ENCODE peak calls at places on chromosomes 6 and 20, in ten cellular contexts. C, E, A, L, N, H, P, J, I and M are unnamed samples. For H3K36me3 and H3K27me3, the result is how much of the 10 kb centered on the place peaks cover.

GRCh38 chr6:42171813-42172595 is 1.2 kb upstream of the GUCA1A start:
- DNase-seq in C (no peak), E (no peak), I (no peak), L (no peak), H (no peak), N (no peak), A (no peak), P (no peak), J (no peak), M (no peak)

GRCh38 chr6:155224031-155224451 is 39.8 kb upstream of the CLDN20 start:
- DNase-seq in N (no peak), P (peak), C (peak), H (peak), L (no peak), E (no peak), J (no peak), I (peak), A (peak), M (no peak)

GRCh38 chr6:12288844-12289654 is 1.1 kb upstream of the EDN1 start:
- DNase-seq in H (peak), E (peak), P (peak), J (peak), A (peak), N (peak), L (peak), I (peak), C (peak), M (peak)

GRCh38 chr20:64065973-64066341 is 3.0 kb downstream of the TCEA2 start:
- DNase-seq in E (no peak), P (peak), C (no peak), L (no peak), I (no peak), H (peak), N (peak), J (no peak), A (peak), M (peak)

GRCh38 chr6:112038268-112038667 is 15.6 kb upstream of the CCN6 start:
- DNase-seq in N (no peak), H (no peak), E (no peak), C (no peak), A (peak), L (no peak), P (no peak), I (no peak), J (no peak), M (no peak)

GRCh38 chr20:63009988-63010769 is 3.4 kb upstream of the BHLHE23 start:
- DNase-seq in P (no peak), N (peak), A (no peak), L (peak), I (no peak), C (no peak), J (no peak), E (no peak), H (peak), M (peak)

GRCh38 chr6:89940225-89941027 is 46.2 kb downstream of the GJA10 start:
- DNase-seq in I (peak), H (peak), P (peak), C (peak), N (peak), J (peak), E (peak), A (peak), L (peak), M (peak)

GRCh38 chr6:52049252-52050050 is 38.0 kb downstream of the PKHD1 start:
- DNase-seq in C (peak), I (peak), A (peak), L (no peak), E (peak), N (no peak), H (peak), J (no peak), P (peak), M (no peak)

GRCh38 chr6:163630575-163630974 is 216.1 kb downstream of the QKI start:
- DNase-seq in P (no peak), H (no peak), I (no peak), N (no peak), J (no peak), A (no peak), C (no peak), E (no peak), L (no peak), M (no peak)

GRCh38 chr20:13102237-13102636 is 93.5 kb downstream of the SPTLC3 start:
- DNase-seq in A (no peak), E (no peak), P (peak), H (peak), I (no peak), J (no peak), C (no peak), N (no peak), L (no peak), M (no peak)

GRCh38 chr6:125746731-125747588 is 2.5 kb upstream of the HEY2 start:
- DNase-seq in H (peak), C (peak), J (peak), A (peak), N (peak), P (peak), I (peak), E (peak), L (peak), M (peak)

GRCh38 chr6:15132854-15133670 is 112.8 kb upstream of the JARID2 start:
- DNase-seq in N (no peak), A (peak), H (peak), J (no peak), E (no peak), L (no peak), C (peak), P (peak), I (peak), M (peak)

GRCh38 chr20:49148601-49149000 is 39.5 kb downstream of the STAU1 start:
- DNase-seq in C (no peak), A (no peak), J (no peak), N (no peak), L (no peak), E (peak), P (no peak), I (no peak), H (no peak), M (no peak)

GRCh38 chr20:41004561-41005360 is 23.9 kb upstream of the TOP1 start:
- DNase-seq in P (peak), E (no peak), H (peak), C (no peak), N (no peak), L (no peak), I (no peak), J (no peak), A (peak), M (peak)

GRCh38 chr6:90068264-90068663 is 174.0 kb downstream of the GJA10 start:
- DNase-seq in A (peak), E (no peak), P (peak), J (no peak), L (no peak), H (peak), N (no peak), C (peak), I (no peak), M (peak)

GRCh38 chr6:11218827-11219826 is 13.3 kb downstream of the NEDD9 start:
- DNase-seq in I (peak), E (peak), A (no peak), H (no peak), C (no peak), P (peak), N (peak), J (peak), L (no peak), M (no peak)

GRCh38 chr6:6545616-6546317 is 42.8 kb upstream of the LY86 start:
- DNase-seq in I (no peak), P (no peak), E (peak), H (no peak), J (no peak), L (no peak), C (no peak), N (no peak), A (no peak), M (no peak)

GRCh38 chr6:51528556-51528955 is 558.9 kb downstream of the PKHD1 start:
- DNase-seq in A (no peak), E (no peak), P (peak), H (no peak), C (no peak), I (no peak), L (no peak), J (no peak), N (no peak), M (no peak)

GRCh38 chr6:39568896-39569295 is 156.3 kb downstream of the KIF6 start:
- DNase-seq in C (no peak), H (peak), L (no peak), P (peak), E (no peak), I (no peak), A (peak), N (no peak), J (no peak), M (no peak)

GRCh38 chr6:68447112-68447511 is 188.0 kb upstream of the ADGRB3 start:
- DNase-seq in C (no peak), E (no peak), P (no peak), J (no peak), I (no peak), L (no peak), H (no peak), N (no peak), A (no peak), M (no peak)

GRCh38 chr20:47795214-47795667 is 10.0 kb upstream of the SULF2 start:
- DNase-seq in C (no peak), L (no peak), I (no peak), H (no peak), A (no peak), E (no peak), P (peak), J (peak), N (no peak), M (peak)

GRCh38 chr6:16498237-16498636 is 259.9 kb downstream of the GMPR start:
- DNase-seq in H (no peak), L (no peak), E (no peak), A (no peak), N (no peak), P (peak), J (no peak), C (no peak), I (no peak), M (no peak)

GRCh38 chr6:138692978-138693909 is 80.3 kb upstream of the CCDC28A start:
- DNase-seq in J (peak), E (peak), I (peak), C (peak), P (peak), A (peak), L (no peak), H (peak), N (peak), M (peak)

GRCh38 chr6:148973809-148974208 is 227.0 kb downstream of the UST start:
- DNase-seq in E (peak), I (no peak), H (peak), J (no peak), P (peak), A (peak), L (no peak), N (no peak), C (peak), M (no peak)

GRCh38 chr6:147382945-147383554 is 125.4 kb upstream of the SAMD5 start:
- DNase-seq in A (peak), H (peak), C (peak), P (peak), I (peak), L (no peak), E (peak), N (no peak), J (no peak), M (no peak)

GRCh38 chr6:53873922-53874321 is 79.1 kb downstream of the LRRC1 start:
- DNase-seq in I (no peak), H (peak), L (no peak), A (peak), E (no peak), C (no peak), J (no peak), N (no peak), P (no peak), M (no peak)

GRCh38 chr6:53878808-53879207 is 84.0 kb downstream of the LRRC1 start:
- DNase-seq in J (no peak), A (no peak), H (no peak), L (no peak), I (no peak), E (no peak), C (no peak), N (no peak), P (no peak), M (no peak)

GRCh38 chr6:53877151-53877550 is 82.3 kb downstream of the LRRC1 start:
- DNase-seq in I (no peak), P (no peak), C (no peak), L (no peak), A (no peak), E (no peak), J (no peak), N (no peak), H (no peak), M (no peak)

DNA sequence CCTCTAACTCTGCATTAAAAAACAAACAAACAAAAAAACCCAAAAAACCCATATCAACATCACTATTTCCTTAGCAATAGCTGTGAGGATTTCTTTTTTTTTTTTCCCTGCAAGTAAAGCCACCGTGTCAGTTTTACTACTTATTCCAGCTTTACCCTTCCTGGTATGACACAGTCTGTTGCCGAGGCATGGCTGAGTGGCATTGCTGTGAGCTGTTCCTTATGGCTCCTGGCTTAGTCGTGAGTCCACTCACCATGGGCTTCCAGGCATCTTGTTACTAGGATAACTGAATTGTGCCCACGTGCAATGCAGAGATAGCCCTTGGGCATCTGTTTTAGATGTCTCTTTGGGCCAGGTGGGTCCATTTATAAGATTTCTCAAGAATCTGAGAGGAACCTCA is 84.8 kb downstream of the LRRC1 start:
- DNase-seq in H (peak), L (no peak), P (no peak), E (no peak), A (peak), J (no peak), I (no peak), C (no peak), N (no peak), M (no peak)
- H3K36me3 ChIP-seq in H (under half), L (under half), P (under half), E (under half), A (under half), J (under half), I (under half), C (under half), N (under half), M (under half)

GRCh38 chr20:61799394-61799923 is 266.2 kb downstream of the TAF4 start:
- DNase-seq in N (no peak), P (no peak), E (no peak), I (no peak), H (no peak), A (no peak), C (no peak), J (no peak), L (no peak), M (no peak)

GRCh38 chr20:61799928-61800327 is 265.8 kb downstream of the TAF4 start:
- DNase-seq in L (no peak), N (no peak), A (no peak), P (no peak), J (no peak), E (no peak), I (no peak), C (no peak), H (no peak), M (no peak)

GRCh38 chr20:61801428-61801827 is 264.3 kb downstream of the TAF4 start:
- DNase-seq in L (no peak), H (no peak), P (no peak), J (no peak), I (no peak), C (no peak), E (no peak), A (no peak), N (no peak), M (no peak)

GRCh38 chr20:61801065-61801360 is 264.7 kb downstream of the TAF4 start:
- DNase-seq in A (no peak), L (no peak), P (no peak), H (no peak), I (no peak), J (no peak), E (no peak), N (no peak), C (no peak), M (no peak)

DNA sequence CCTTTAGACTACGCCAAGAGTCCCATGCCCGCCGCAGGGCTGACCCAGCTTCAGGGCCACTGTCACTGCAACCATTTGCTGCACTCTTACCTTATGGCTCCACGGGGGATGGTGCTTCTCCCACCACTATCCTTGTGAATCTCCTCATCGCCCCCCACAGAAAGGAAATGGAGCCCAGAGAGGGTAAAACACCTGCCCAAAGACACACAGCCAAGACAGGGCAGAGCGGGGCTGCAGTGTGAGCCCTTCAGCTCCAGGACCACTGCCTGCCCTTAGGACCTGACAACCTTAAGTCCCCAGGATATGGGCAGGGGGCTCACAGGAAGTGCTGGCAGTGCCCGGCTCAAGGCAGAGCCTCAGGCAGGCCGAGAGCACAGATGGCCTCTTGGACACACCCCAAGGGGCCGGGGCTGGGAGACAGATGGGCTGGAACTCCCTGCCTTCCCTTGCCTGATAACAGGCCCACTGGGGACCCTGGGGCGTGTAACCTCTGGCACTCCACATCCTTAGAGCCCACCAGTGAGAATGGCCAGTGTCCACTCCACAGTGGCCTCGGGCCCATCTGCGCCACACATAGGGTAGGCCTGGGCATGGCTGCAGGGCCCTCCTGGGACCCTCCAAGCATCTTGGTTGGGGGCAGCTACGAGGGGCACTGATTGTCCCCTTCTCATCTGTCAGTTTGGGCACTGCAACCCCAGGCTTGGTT is 265.2 kb downstream of the TAF4 start:
- DNase-seq in A (no peak), P (no peak), J (no peak), E (no peak), I (no peak), H (no peak), N (no peak), L (no peak), C (no peak), M (no peak)
- H3K27me3 ChIP-seq in A (under half), P (half or more), J (under half), E (under half), I (half or more), H (under half), N (under half), L (under half), C (under half), M (under half)

GRCh38 chr6:106099235-106099537 is 13.1 kb downstream of the PRDM1 start:
- DNase-seq in A (no peak), I (no peak), J (no peak), H (no peak), N (peak), E (no peak), L (no peak), P (peak), C (no peak), M (no peak)
- H3K4me3 ChIP-seq in A (peak), I (no peak), J (peak), H (peak), N (peak), E (peak), L (peak), P (peak), C (no peak), M (peak)

GRCh38 chr6:78993955-78994354 is 84.1 kb downstream of the PHIP start:
- DNase-seq in J (no peak), E (no peak), P (no peak), H (no peak), A (no peak), I (no peak), C (no peak), N (no peak), L (no peak), M (no peak)

GRCh38 chr6:79001415-79001814 is 76.6 kb downstream of the PHIP start:
- DNase-seq in E (no peak), L (no peak), C (no peak), J (no peak), A (no peak), I (no peak), N (no peak), P (no peak), H (no peak), M (no peak)

GRCh38 chr6:78999737-79000136 is 78.3 kb downstream of the PHIP start:
- DNase-seq in P (no peak), N (no peak), E (no peak), I (no peak), L (no peak), A (peak), J (no peak), C (no peak), H (peak), M (no peak)

GRCh38 chr6:78995346-78995745 is 82.7 kb downstream of the PHIP start:
- DNase-seq in N (no peak), L (no peak), I (no peak), J (no peak), H (no peak), P (no peak), C (no peak), A (no peak), E (no peak), M (no peak)

DNA sequence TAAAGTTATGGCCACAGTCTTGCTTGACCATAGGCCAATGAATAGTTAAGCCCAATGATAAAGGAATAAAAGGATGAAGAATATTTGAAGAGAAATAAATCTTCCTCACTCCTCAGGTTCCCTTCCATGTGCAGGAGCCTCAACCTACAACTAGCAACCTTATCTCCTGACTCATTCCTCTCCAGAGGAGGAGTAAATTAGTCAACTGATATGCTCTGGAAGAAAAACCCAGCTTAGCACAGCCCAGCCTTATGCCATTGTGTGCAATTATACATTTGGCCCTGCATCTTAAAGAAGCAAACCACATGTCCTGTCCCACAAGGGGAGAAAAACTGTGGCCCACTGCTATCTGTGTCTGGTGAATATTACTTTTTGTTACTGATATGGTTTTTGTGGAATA is 82.1 kb downstream of the PHIP start:
- DNase-seq in A (peak), H (peak), I (no peak), L (no peak), P (no peak), E (no peak), N (no peak), C (no peak), J (no peak), M (no peak)
- H3K36me3 ChIP-seq in A (under half), H (under half), I (under half), L (under half), P (half or more), E (half or more), N (half or more), C (under half), J (under half), M (half or more)

GRCh38 chr6:1381397-1382330 is 7.7 kb upstream of the FOXF2 start:
- DNase-seq in L (no peak), J (no peak), E (peak), N (peak), A (peak), I (no peak), P (peak), H (no peak), C (peak), M (peak)

GRCh38 chr6:1384549-1385128 is 4.7 kb upstream of the FOXF2 start:
- DNase-seq in P (no peak), H (no peak), C (no peak), N (no peak), J (no peak), L (no peak), E (no peak), I (no peak), A (no peak), M (no peak)

GRCh38 chr6:1382331-1382882 is 7.0 kb upstream of the FOXF2 start:
- DNase-seq in J (no peak), L (no peak), A (no peak), I (no peak), H (no peak), C (peak), N (no peak), P (no peak), E (no peak), M (no peak)

GRCh38 chr6:1383729-1384548 is 5.4 kb upstream of the FOXF2 start:
- DNase-seq in C (peak), E (no peak), I (no peak), N (no peak), A (no peak), J (no peak), H (no peak), L (no peak), P (no peak), M (no peak)

GRCh38 chr6:1382883-1383728 is 6.3 kb upstream of the FOXF2 start:
- DNase-seq in L (no peak), H (no peak), A (peak), I (no peak), E (no peak), C (peak), J (no peak), N (no peak), P (no peak), M (no peak)
- H3K27me3 ChIP-seq in L (under half), H (under half), A (half or more), I (half or more), E (half or more), C (half or more), J (half or more), N (half or more), P (half or more), M (under half)